ENCODE peak calls at places on chromosome 11, in four cellular contexts. H, F, J and I are unnamed samples.

GRCh38 chr11:36376315-36376887 is 80.3 kb downstream of the PRR5L start:
- DNase-seq in J (peak; percentile 63), H (no peak), F (no peak), I (peak; percentile 76)

GRCh38 chr11:34387653-34388052 is 29.8 kb upstream of the ABTB2 start:
- DNase-seq in F (no peak), H (no peak), J (no peak), I (no peak)

GRCh38 chr11:65981101-65981740 is 19.7 kb downstream of the SART1 start:
- DNase-seq in H (no peak), J (no peak), F (no peak), I (no peak)

GRCh38 chr11:121892131-121892681 is 223.8 kb downstream of the BLID start:
- DNase-seq in J (no peak), H (no peak), F (no peak), I (no peak)

GRCh38 chr11:46520971-46521745 is 72.7 kb downstream of the AMBRA1 start:
- DNase-seq in H (no peak), F (no peak), J (no peak), I (no peak)

GRCh38 chr11:74443071-74443864 is 24.1 kb downstream of the KCNE3 start:
- DNase-seq in F (peak; percentile 59), J (peak; percentile 55), H (no peak), I (peak; percentile 68)

GRCh38 chr11:62133328-62134065 is 9.7 kb downstream of the INCENP start:
- DNase-seq in F (no peak), H (no peak), J (no peak), I (no peak)

GRCh38 chr11:107370390-107370789 is 87.2 kb downstream of the CWF19L2 start:
- DNase-seq in J (no peak), H (no peak), F (no peak), I (no peak)

GRCh38 chr11:48237727-48238126 is 7.2 kb upstream of the OR4X2 start:
- DNase-seq in J (no peak), H (no peak), F (no peak), I (no peak)

GRCh38 chr11:82462588-82462987 is 271.1 kb downstream of the FAM181B start:
- DNase-seq in H (no peak), F (no peak), J (no peak), I (no peak)

GRCh38 chr11:106990322-106990721 is 28.0 kb downstream of the GUCY1A2 start:
- DNase-seq in F (no peak), H (no peak), J (no peak), I (no peak)

GRCh38 chr11:112363527-112363926 is 102.9 kb upstream of the PLET1 start:
- DNase-seq in F (no peak), H (no peak), J (no peak), I (no peak)
- TF ChIP-seq POLR2AphosphoS5 in F (no peak), H (no peak), J (no peak), I (no peak)

GRCh38 chr11:134915212-134915611 is 503.2 kb upstream of the B3GAT1 start:
- DNase-seq in F (no peak), H (no peak), J (no peak), I (peak; percentile 3)
- TF ChIP-seq POLR2AphosphoS5 in F (no peak), H (no peak), J (no peak), I (no peak)

DNA sequence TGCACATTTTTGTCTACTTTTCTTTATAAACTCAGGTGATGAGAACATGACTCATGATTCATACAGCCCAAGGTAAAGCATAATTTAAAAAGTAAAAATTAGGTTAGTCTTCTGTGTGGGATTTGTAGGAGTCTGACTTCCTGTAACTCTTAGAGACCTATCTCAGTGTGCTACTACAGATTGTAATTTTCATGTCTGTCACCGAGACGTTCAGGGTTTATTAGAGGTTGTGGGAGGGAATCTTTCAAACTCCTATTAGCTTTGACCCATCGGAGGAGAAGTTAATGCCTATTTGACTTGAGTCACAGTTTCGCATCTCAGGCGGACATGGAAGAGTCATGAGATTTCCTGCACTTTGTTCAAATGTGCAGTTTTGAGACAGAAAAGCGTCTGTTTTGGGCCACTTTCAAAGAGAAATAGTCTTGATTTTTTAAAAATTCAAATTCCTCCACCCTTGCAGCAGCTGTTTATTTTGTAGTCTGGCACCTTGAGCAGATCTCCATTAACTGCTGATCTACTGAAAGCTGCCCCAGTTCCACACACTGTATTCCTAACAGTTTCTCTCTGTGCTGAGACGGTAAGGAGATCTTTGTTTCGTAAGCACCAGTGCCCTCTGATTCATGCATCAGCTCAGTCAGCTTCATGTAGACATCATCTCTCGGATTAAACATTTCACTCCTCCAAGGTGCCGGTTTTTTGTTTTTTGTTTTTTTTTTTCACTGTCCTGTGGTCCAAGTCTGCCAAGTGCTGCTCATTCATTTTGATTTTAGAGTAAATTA is 24.3 kb downstream of the ALKBH3 start:
- DNase-seq in J (no peak), F (no peak), H (no peak), I (no peak)
- TF ChIP-seq POLR2AphosphoS5 in J (no peak), F (no peak), H (no peak), I (no peak)

GRCh38 chr11:3378426-3379423 is at the start of gene ZNF195:
- DNase-seq in F (peak; percentile 97), J (peak; percentile 99), H (peak; percentile 95), I (peak; percentile 99)
- TF ChIP-seq POLR2AphosphoS5 in F (peak; percentile 73), J (peak; percentile 89), H (peak; percentile 92), I (peak; percentile 75)